ENCODE peak calls at places on chromosomes 3 and 15, in four cellular contexts. D is upper lobe of right lung; B is CD4-positive, alpha-beta T cell; V is neural crest cell. E is an unnamed sample.

GRCh38 chr3:117735481-117736101 is 1026.0 kb downstream of the TUSC7 start:
- DNase-seq in B (no peak), D (no peak), V (no peak), E (no peak)

GRCh38 chr15:64461577-64462162 is 1.3 kb downstream of the ZNF609 start:
- DNase-seq in V (peak; percentile 25), D (no peak), B (peak; percentile 1), E (no peak)

GRCh38 chr15:67105065-67105951 is 39.9 kb downstream of the SMAD3 start:
- DNase-seq in B (no peak), V (no peak), D (no peak), E (no peak)

GRCh38 chr3:197298858-197299854 is 744 bp upstream of the DLG1 start:
- DNase-seq in B (no peak), V (peak; percentile 12), D (peak; percentile 86), E (no peak)

GRCh38 chr3:114035896-114036295 is 20.4 kb downstream of the CCDC191 start:
- DNase-seq in D (no peak), V (no peak), B (no peak), E (no peak)

GRCh38 chr3:128076783-128077624 is 24.8 kb downstream of the SEC61A1 start:
- DNase-seq in D (peak; percentile 74), V (peak; percentile 29), B (no peak), E (no peak)

GRCh38 chr3:58052373-58053273 is 44.4 kb downstream of the FLNB start:
- DNase-seq in V (no peak), B (no peak), D (peak; percentile 68), E (no peak)

GRCh38 chr3:20589275-20589674 is 403.3 kb upstream of the SGO1 start:
- DNase-seq in V (no peak), B (no peak), D (no peak), E (no peak)

GRCh38 chr3:57758686-57759085 is 2.6 kb downstream of the SLMAP start:
- DNase-seq in D (no peak), B (no peak), V (no peak), E (no peak)

GRCh38 chr3:14297784-14298236 is 104.6 kb upstream of the SLC6A6 start:
- DNase-seq in D (no peak), V (no peak), B (no peak), E (no peak)

GRCh38 chr15:67146875-67147381 is 81.5 kb downstream of the SMAD3 start:
- DNase-seq in V (no peak), B (peak; percentile 11), D (no peak), E (no peak)

GRCh38 chr3:159928692-159929091 is 59.9 kb upstream of the IL12A start:
- DNase-seq in V (no peak), D (no peak), B (no peak), E (no peak)

GRCh38 chr15:93210995-93211394 is 122.0 kb upstream of the RGMA start:
- DNase-seq in B (no peak), V (no peak), D (no peak), E (no peak)

GRCh38 chr3:11619946-11620652 is 23.6 kb downstream of the VGLL4 start:
- DNase-seq in B (no peak), V (no peak), D (no peak), E (no peak)
- TF ChIP-seq CTCF in B (no peak), V (no peak), D (no peak), E (no peak)

GRCh38 chr15:39323157-39323556 is 257.7 kb upstream of the THBS1 start:
- DNase-seq in V (no peak), B (no peak), D (no peak), E (no peak)

GRCh38 chr15:39318231-39318630 is 262.6 kb upstream of the THBS1 start:
- DNase-seq in D (no peak), B (no peak), V (no peak), E (no peak)

GRCh38 chr15:39321977-39322376 is 258.9 kb upstream of the THBS1 start:
- DNase-seq in V (no peak), D (no peak), B (no peak), E (no peak)

GRCh38 chr15:39320886-39321285 is 260.0 kb upstream of the THBS1 start:
- DNase-seq in D (no peak), V (no peak), B (no peak), E (no peak)

GRCh38 chr15:39320355-39320754 is 260.5 kb upstream of the THBS1 start:
- DNase-seq in B (no peak), V (no peak), D (no peak), E (no peak)
- TF ChIP-seq CTCF in B (no peak), V (no peak), D (no peak), E (no peak)

GRCh38 chr15:30038667-30039523 is 43.9 kb upstream of the GOLGA8J start:
- DNase-seq in V (no peak), B (no peak), D (no peak), E (no peak)
- TF ChIP-seq CTCF in V (no peak), B (no peak), D (no peak), E (no peak)

DNA sequence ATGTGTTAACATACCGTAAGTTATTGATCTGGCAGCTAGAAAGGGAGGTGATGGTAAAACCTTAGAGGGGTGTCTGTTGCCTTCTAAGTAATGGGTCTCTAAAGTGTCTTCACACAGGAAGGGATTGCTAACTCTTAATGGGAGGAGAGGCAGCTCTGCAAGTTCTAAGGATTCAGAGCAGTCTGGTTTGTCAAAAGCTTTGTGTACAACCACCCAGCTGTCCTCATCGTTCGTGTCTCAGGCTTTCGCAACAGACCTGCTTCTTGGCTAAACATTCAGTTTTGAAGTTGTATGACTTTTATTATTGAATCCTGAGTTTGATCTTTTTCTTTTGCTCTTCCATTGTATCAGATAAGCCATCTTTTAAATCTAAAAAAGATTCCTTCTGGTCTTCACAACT is 404.9 kb downstream of the SQOR start:
- DNase-seq in B (no peak), D (no peak), V (no peak), E (no peak)
- TF ChIP-seq CTCF in B (no peak), D (no peak), V (no peak), E (no peak)